ENCODE peak calls at places on chromosomes 7 and 10, in eight cellular contexts. N is tibial artery, H is astrocyte of the spinal cord, L is MM.1S, D is A549, X is GM12865, O is transverse colon, C is IMR-90. G is an unnamed sample.

GRCh38 chr7:36305226-36305625 is 84.4 kb upstream of the ANLN start:
- DNase-seq in X (no peak), L (no peak), D (no peak), H (no peak), C (no peak), N (peak), O (no peak), G (no peak)

GRCh38 chr10:9331583-9332008 is 1277.1 kb downstream of the GATA3 start:
- DNase-seq in D (peak), X (peak), N (no peak), H (peak), O (no peak), C (peak), L (peak), G (peak)

GRCh38 chr7:379456-380225 is 89.7 kb downstream of the FOXL3 start:
- DNase-seq in H (no peak), L (no peak), N (no peak), X (no peak), D (no peak), C (no peak), O (peak), G (no peak)

GRCh38 chr10:11204355-11204879 is 186.7 kb downstream of the CELF2 start:
- DNase-seq in D (no peak), C (no peak), H (no peak), O (no peak), X (no peak), N (no peak), L (no peak), G (no peak)

GRCh38 chr7:98210513-98211220 is 572 bp upstream of the BHLHA15 start:
- DNase-seq in H (no peak), N (peak), D (no peak), O (peak), X (no peak), L (no peak), C (no peak), G (no peak)

GRCh38 chr7:19621740-19622139 is 87.1 kb downstream of the POLR1F start:
- DNase-seq in N (no peak), L (no peak), X (no peak), O (no peak), D (no peak), H (peak), C (peak), G (no peak)

GRCh38 chr7:232571-233455 is 40.4 kb downstream of the FAM20C start:
- DNase-seq in D (no peak), O (no peak), C (peak), H (peak), X (no peak), L (no peak), N (peak), G (peak)

GRCh38 chr10:71429304-71429703 is 32.6 kb downstream of the CDH23 start:
- DNase-seq in O (no peak), L (no peak), N (peak), C (no peak), H (no peak), X (no peak), D (no peak), G (no peak)

GRCh38 chr10:3623746-3624145 is 161.3 kb downstream of the KLF6 start:
- DNase-seq in D (no peak), L (no peak), O (no peak), H (peak), X (peak), N (no peak), C (peak), G (peak)

GRCh38 chr10:114309111-114309651 is 70.1 kb downstream of the VWA2 start:
- DNase-seq in C (peak), L (no peak), H (peak), O (no peak), D (no peak), N (peak), X (no peak), G (peak)

GRCh38 chr7:86814980-86815379 is 171.3 kb downstream of the GRM3 start:
- DNase-seq in N (no peak), X (peak), H (peak), O (no peak), C (no peak), D (peak), L (peak), G (peak)

DNA sequence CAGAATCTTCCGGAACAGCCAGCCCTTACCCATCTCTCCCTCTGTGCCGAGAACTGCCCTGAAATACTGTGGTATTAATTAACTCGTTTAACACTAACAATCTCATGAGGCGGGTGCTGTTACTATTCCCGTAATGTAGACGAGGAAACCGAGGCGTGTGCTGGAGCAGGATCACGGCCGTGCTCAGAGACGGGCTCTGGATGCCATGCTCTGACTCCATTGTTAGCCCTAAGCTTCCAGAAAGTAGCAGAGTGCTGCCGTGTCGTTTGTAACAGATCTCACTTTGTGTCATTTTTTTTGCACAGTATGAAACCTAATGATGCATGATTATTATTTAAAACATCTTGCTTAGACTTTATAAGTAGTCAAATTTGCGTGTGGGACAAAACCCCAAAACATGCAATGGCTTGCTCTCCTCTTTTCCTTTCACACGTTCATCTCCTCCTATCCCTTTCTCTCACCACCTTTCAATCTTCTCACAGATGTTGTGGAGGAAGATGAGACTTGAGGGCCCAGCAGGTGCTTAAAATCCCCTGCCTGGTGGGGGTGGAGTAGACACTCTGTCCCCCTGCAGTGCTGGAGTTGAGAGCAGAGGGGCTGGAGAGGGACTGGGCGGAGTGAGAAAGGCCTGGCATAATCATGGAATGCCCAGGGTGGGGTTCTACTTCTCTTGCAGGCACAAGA is 479 bp upstream of the ACTR3C start:
- DNase-seq in O (no peak), N (no peak), L (peak), C (no peak), X (peak), H (no peak), D (no peak), G (no peak)
- H3K4me3 ChIP-seq in O (peak), N (peak), L (peak), C (no peak), X (peak), H (peak), D (peak), G (no peak)

DNA sequence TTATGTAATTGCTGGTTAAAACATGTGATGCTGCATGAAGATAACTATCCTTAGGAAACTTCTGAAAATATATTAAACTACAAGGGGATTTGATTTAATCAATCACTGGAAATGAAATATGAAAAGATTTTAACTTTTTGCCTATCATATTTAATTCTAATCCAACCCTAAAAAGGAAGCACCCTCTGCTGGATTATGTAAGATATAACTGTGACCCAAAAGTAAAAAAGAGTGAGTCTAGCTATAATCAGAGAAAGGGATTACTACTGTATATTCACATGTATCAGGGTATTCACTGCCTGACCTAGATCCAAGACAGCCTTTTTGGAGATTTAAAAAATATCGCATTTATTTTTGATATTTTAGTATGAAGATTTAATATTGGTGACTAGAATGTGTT is 295.5 kb downstream of the MDFIC start:
- DNase-seq in N (no peak), X (no peak), D (no peak), H (peak), O (no peak), C (no peak), L (no peak), G (peak)
- TF ChIP-seq CTCF in N (peak), X (peak), D (no peak), H (peak), O (peak), C (peak), L (peak), G (peak)

GRCh38 chr10:130138479-130138866 is 2.3 kb downstream of the GLRX3 start:
- DNase-seq in L (no peak), H (peak), O (no peak), X (peak), D (peak), N (no peak), C (peak), G (peak)

GRCh38 chr10:130137077-130137448 is 872 bp downstream of the GLRX3 start:
- DNase-seq in N (no peak), C (peak), L (no peak), D (peak), X (peak), H (peak), O (no peak), G (peak)

GRCh38 chr10:130136214-130137076 is at the start of gene GLRX3:
- DNase-seq in N (peak), H (peak), C (peak), L (peak), X (peak), O (peak), D (peak), G (peak)

GRCh38 chr10:130137659-130138478 is 1.7 kb downstream of the GLRX3 start:
- DNase-seq in C (no peak), X (no peak), N (no peak), O (no peak), H (no peak), D (no peak), L (no peak), G (no peak)

DNA sequence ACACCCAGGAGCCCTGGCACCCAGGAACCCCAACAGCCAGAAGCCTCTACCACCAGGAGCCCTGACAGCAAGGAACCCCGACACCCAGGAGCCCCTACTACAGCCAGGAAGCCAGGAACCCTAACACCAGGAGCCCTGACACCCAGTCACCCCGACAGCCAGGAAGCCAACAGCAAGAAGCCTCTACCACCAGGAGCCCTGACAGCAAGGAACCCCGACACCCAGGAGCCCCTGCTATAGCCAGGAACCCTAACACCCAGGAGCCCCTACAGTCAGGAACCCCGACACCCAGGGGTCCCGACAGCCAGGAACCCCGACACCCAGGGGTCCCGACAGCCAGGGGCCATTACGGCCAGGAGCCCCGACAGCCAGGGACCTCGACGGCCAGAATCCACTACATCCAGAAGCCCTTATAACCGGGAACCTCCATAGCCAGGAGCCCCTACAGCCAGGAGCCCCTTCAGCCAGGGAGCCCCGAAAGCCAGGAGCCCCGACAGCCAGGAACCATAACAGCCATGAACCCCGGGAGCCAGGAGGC is 446 bp upstream of the GLRX3 start:
- DNase-seq in X (no peak), L (no peak), N (no peak), O (no peak), D (no peak), H (no peak), C (no peak), G (no peak)
- H3K4me3 ChIP-seq in X (peak), L (peak), N (peak), O (peak), D (peak), H (peak), C (peak), G (peak)

DNA sequence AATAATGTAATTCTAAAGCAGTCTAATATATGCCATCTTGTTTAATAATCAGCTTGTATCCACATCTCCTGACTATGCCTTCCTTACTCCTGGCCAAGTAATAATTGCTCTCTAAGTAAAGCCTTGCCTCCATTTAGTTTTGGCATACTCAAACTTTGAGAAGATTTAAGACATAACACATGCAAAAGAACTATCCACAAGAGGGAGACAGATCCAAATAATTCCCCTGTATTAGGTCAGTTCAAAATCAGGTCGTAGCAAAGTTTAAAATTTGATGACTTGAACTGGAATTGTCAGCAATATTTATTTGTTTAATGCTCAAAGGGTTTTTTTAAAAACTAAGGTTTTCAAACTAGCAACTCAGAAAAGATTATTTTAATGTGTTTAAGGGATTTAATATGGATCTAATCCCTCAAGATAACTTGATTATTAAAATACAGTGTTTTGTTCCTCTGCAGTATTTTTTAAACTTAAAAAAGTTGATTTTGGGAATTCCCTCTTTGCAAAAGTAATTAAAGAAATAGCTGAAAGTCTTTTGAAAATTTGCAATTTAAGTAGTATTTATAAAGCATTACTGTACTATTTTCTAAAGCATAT is 95.3 kb downstream of the HDAC9 start:
- DNase-seq in H (peak), D (peak), N (no peak), C (peak), L (peak), O (no peak), X (peak), G (peak)
- TF ChIP-seq CTCF in H (peak), D (peak), N (peak), C (peak), L (peak), O (peak), X (peak), G (peak)

DNA sequence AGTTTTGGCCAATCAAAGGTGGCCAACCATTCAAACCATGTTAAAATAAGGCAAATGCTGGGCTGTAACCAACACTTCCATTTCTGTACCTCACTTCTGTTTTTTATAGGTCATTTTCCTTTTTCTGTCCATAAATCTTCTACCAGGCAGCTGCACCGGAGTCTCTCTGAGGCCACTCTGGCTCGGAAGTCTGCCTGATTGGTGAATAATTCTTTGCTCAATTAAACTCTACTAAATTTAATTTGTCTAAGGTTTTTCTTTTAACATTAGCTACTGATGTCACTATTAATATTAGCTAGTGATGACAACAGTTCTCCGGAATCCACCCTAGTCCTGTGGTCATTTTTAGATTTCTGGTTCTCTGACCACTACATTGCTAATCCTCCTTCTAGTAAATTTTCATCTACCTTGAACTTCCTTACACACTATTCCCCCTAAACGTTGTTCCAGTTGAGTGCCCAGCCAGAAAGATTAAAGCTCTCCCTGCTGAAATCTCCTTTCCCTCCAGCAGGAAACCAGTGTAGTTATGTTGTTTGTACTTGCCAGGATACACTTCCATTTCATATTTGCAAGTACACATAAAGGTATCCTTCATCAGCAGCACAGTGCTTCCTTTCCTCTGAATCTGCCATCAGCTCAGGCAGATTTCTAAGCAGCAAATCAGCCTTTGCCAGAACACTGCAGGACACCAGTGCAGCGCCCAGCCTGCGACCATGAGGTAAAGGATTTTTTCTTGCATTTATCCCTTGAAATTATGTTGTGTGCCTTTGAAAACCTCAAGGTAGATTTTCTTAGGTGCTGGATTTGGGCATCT is 18.5 kb upstream of the IFIT2 start:
- DNase-seq in D (no peak), N (no peak), O (no peak), X (no peak), C (peak), H (peak), L (no peak), G (peak)
- H3K4me3 ChIP-seq in D (no peak), N (peak), O (no peak), X (no peak), C (peak), H (no peak), L (no peak), G (peak)

GRCh38 chr10:14822879-14823755 is 14.7 kb downstream of the CDNF start:
- DNase-seq in O (peak), H (peak), D (peak), C (peak), L (peak), N (no peak), X (peak), G (peak)
- TF ChIP-seq CTCF in O (peak), H (peak), D (peak), C (peak), L (peak), N (peak), X (peak), G (peak)

DNA sequence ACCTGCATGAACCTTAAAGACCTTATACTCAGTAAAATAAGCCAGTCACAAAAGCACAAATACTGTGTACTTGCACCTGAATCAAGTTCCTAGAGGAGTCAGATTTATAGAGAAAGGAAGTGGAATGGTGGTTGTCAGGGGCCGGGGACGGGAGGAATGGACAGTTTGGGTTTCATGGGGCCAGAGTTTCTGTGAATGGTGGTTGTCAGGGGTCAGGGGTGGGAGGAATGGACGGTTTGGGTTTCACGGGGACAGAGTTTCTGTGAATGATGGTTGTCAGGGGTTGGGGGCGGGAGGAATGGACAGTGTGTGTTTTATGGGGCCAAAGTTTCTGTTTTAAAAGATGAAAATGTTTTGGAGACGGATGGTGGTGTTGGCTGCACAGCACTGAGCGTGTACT is 260.0 kb upstream of the MKI67 start:
- DNase-seq in X (no peak), O (no peak), N (no peak), D (no peak), L (no peak), C (no peak), H (no peak), G (no peak)
- H3K4me3 ChIP-seq in X (no peak), O (no peak), N (no peak), D (no peak), L (no peak), C (no peak), H (no peak), G (no peak)

DNA sequence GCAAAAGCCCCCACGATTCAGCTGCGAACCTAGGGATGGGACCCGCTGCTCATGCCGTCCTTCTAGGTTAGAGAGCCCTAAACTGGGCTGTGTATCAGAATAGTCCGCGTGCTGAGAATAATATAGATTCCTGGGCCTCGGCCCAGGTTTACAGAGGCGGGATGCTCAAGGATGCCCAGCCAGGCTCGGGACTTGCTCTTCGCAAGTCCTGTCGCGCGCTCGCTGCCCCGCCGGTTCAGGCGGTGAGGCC is 266 bp upstream of the STMP1 start:
- DNase-seq in H (no peak), O (no peak), D (no peak), N (no peak), L (no peak), C (no peak), X (no peak), G (no peak)
- TF ChIP-seq CTCF in H (no peak), O (peak), D (peak), N (no peak), L (no peak), C (no peak), X (no peak), G (no peak)

GRCh38 chr10:73989594-73990142 is 8.2 kb upstream of the VCL start:
- DNase-seq in N (no peak), O (no peak), H (no peak), L (no peak), C (no peak), X (no peak), D (no peak), G (no peak)

GRCh38 chr10:73991203-73991602 is 6.7 kb upstream of the VCL start:
- DNase-seq in L (no peak), N (no peak), D (no peak), X (no peak), H (no peak), C (no peak), O (no peak), G (no peak)

GRCh38 chr10:73992899-73993788 is 4.8 kb upstream of the VCL start:
- DNase-seq in X (no peak), D (no peak), H (peak), L (no peak), N (no peak), O (no peak), C (peak), G (peak)

GRCh38 chr10:73995035-73995358 is 2.9 kb upstream of the VCL start:
- DNase-seq in L (no peak), X (no peak), H (no peak), O (no peak), C (no peak), D (no peak), N (no peak), G (no peak)

DNA sequence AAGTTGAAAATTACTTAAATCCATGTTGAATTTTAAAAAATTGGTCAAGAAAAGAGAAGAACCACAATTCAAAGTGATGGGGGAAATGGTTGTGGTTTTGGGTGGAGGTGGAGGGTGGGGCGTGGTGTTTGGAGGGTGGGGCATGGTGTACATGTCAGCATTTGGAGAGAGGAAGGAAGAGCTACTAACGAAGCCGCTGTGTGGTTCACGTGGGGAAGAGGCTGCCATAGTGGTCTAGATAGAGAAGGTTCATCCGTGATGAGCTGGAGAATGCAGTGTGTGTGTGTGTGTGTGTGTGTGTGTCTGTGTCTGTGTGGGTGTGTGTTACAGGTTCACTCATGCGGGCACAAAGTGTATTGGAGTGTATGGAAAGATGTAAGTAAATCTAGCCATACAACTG is 6.1 kb upstream of the VCL start:
- DNase-seq in N (no peak), D (no peak), L (peak), C (no peak), X (peak), O (peak), H (no peak), G (no peak)
- H3K4me3 ChIP-seq in N (no peak), D (no peak), L (no peak), C (no peak), X (no peak), O (no peak), H (no peak), G (no peak)